ENCODE peak calls at places on chromosomes 5 and 9, in nine cellular contexts. A is pulmonary artery endothelial cell, Q is islet precursor cell, M is AML-193, K is LoVo, B is HEK293T, W is HCT116, T is transverse colon, J is occipital lobe. E is an unnamed sample.

GRCh38 chr9:6194934-6195333 is 20.7 kb upstream of the IL33 start:
- DNase-seq in J (no peak), Q (peak; percentile 50), T (no peak), W (no peak), M (no peak), B (no peak), A (no peak), K (no peak), E (no peak)

GRCh38 chr5:95734916-95735315 is 3.8 kb downstream of the RHOBTB3 start:
- DNase-seq in A (no peak), T (no peak), Q (no peak), B (no peak), W (no peak), M (no peak), K (no peak), J (no peak), E (no peak)

GRCh38 chr5:132506094-132506692 is 15.6 kb upstream of the IRF1 start:
- DNase-seq in M (peak; percentile 33), T (peak; percentile 57), W (peak; percentile 35), B (peak; percentile 53), K (peak; percentile 43), A (no peak), J (no peak), Q (no peak), E (no peak)

GRCh38 chr5:78795757-78796156 is 147.2 kb upstream of the LHFPL2 start:
- DNase-seq in A (no peak), T (no peak), M (no peak), Q (no peak), J (no peak), K (peak; percentile 70), W (no peak), B (no peak), E (no peak)

GRCh38 chr9:1619915-1620705 is 395.0 kb upstream of the SMARCA2 start:
- DNase-seq in K (peak; percentile 17), Q (no peak), A (no peak), B (peak; percentile 10), T (no peak), W (no peak), M (no peak), J (no peak), E (no peak)

GRCh38 chr9:71895122-71895521 is 15.9 kb downstream of the ABHD17B start:
- DNase-seq in T (no peak), J (no peak), A (no peak), K (no peak), B (no peak), M (peak; percentile 35), Q (no peak), W (no peak), E (peak; percentile 82)

GRCh38 chr9:70421272-70422180 is 7.1 kb upstream of the KLF9 start:
- DNase-seq in B (no peak), T (no peak), Q (no peak), M (peak; percentile 24), K (no peak), W (no peak), J (peak; percentile 82), A (no peak), E (peak; percentile 26)

GRCh38 chr5:160438316-160439204 is 16.9 kb downstream of the PTTG1 start:
- DNase-seq in W (peak; percentile 48), K (peak; percentile 71), T (peak; percentile 63), Q (peak; percentile 71), A (no peak), M (peak; percentile 64), B (peak; percentile 63), J (peak; percentile 38), E (peak; percentile 26)

GRCh38 chr5:91538179-91538578 is 155.1 kb upstream of the ARRDC3 start:
- DNase-seq in T (no peak), A (no peak), Q (no peak), J (no peak), B (no peak), K (no peak), W (no peak), M (no peak), E (no peak)

GRCh38 chr5:124235576-124235975 is 510.9 kb downstream of the ZNF608 start:
- DNase-seq in T (no peak), Q (no peak), M (no peak), K (no peak), B (no peak), J (peak; percentile 16), W (no peak), A (no peak), E (no peak)

GRCh38 chr5:103369125-103370120 is 110.9 kb downstream of the MACIR start:
- DNase-seq in Q (peak; percentile 49), J (no peak), A (no peak), M (no peak), T (no peak), B (no peak), W (no peak), K (no peak), E (no peak)

GRCh38 chr9:97531750-97532383 is 30.4 kb downstream of the TMOD1 start:
- DNase-seq in J (no peak), M (no peak), A (no peak), W (no peak), T (no peak), B (no peak), Q (no peak), K (no peak), E (no peak)

GRCh38 chr5:178232124-178232919 is at the start of gene PHYKPL:
- DNase-seq in A (no peak), J (peak; percentile 65), M (peak; percentile 55), K (peak; percentile 72), T (peak; percentile 80), B (peak; percentile 86), Q (peak; percentile 79), W (peak; percentile 44), E (peak; percentile 13)

GRCh38 chr9:116141864-116142561 is 11.6 kb upstream of the PAPPA start:
- DNase-seq in J (no peak), Q (no peak), A (no peak), W (no peak), K (peak; percentile 32), B (no peak), T (no peak), M (no peak), E (no peak)

GRCh38 chr5:35924122-35924949 is 14.1 kb downstream of the CAPSL start:
- DNase-seq in A (no peak), J (no peak), B (no peak), W (no peak), K (peak; percentile 27), T (no peak), M (no peak), Q (no peak), E (no peak)

GRCh38 chr9:114224247-114224610 is 68.9 kb downstream of the COL27A1 start:
- DNase-seq in A (no peak), J (no peak), K (no peak), Q (peak; percentile 71), W (no peak), B (no peak), T (no peak), M (no peak), E (no peak)

GRCh38 chr9:113416149-113416726 is 5.7 kb downstream of the C9orf43 start:
- DNase-seq in Q (peak; percentile 34), J (no peak), A (no peak), M (no peak), B (no peak), K (no peak), T (no peak), W (no peak), E (no peak)

GRCh38 chr5:67817652-67818051 is 397.9 kb upstream of the PIK3R1 start:
- DNase-seq in K (no peak), A (no peak), W (no peak), B (no peak), T (no peak), Q (no peak), J (no peak), M (no peak), E (no peak)

GRCh38 chr5:142183561-142183960 is 75.0 kb downstream of the NDFIP1 start:
- DNase-seq in J (no peak), B (no peak), M (no peak), K (no peak), A (no peak), T (no peak), Q (no peak), W (no peak), E (no peak)

GRCh38 chr9:131755541-131756198 is 15.8 kb upstream of the RAPGEF1 start:
- DNase-seq in K (peak; percentile 76), A (no peak), Q (peak; percentile 95), J (peak; percentile 76), B (peak; percentile 82), T (peak; percentile 87), M (peak; percentile 69), W (peak; percentile 75), E (peak; percentile 27)

GRCh38 chr9:21102311-21102710 is 24.6 kb upstream of the IFNB1 start:
- DNase-seq in M (no peak), K (no peak), J (no peak), T (no peak), Q (no peak), A (no peak), W (no peak), B (no peak), E (no peak)

GRCh38 chr5:132787076-132787475 is 10.0 kb upstream of the SEPTIN8 start:
- DNase-seq in Q (no peak), T (no peak), K (no peak), B (no peak), J (no peak), A (no peak), M (no peak), W (no peak), E (no peak)

GRCh38 chr5:125200842-125201373 is 454.5 kb upstream of the ZNF608 start:
- DNase-seq in W (no peak), B (no peak), K (no peak), J (no peak), T (no peak), Q (no peak), M (no peak), A (no peak), E (no peak)

GRCh38 chr5:72266862-72267261 is 53.2 kb downstream of the MRPS27 start:
- DNase-seq in K (no peak), M (no peak), J (no peak), A (no peak), B (no peak), W (no peak), T (no peak), Q (no peak), E (no peak)

GRCh38 chr5:123951204-123951977 is 439.4 kb downstream of the CSNK1G3 start:
- DNase-seq in M (no peak), K (peak; percentile 13), B (no peak), T (no peak), W (peak; percentile 39), Q (no peak), A (no peak), J (no peak), E (no peak)

GRCh38 chr5:105430516-105430915 is 1867.9 kb upstream of the NUDT12 start:
- DNase-seq in A (no peak), B (no peak), M (no peak), Q (no peak), T (no peak), J (no peak), W (no peak), K (no peak), E (no peak)

GRCh38 chr5:149837680-149838269 is 106.8 kb downstream of the PDE6A start:
- DNase-seq in Q (peak; percentile 93), T (peak; percentile 69), J (peak; percentile 43), A (peak; percentile 15), W (peak; percentile 54), M (peak; percentile 6), B (peak; percentile 70), K (no peak), E (no peak)

E was measured in GF-D8.